ENCODE peak calls at places on chromosomes 13 and 19, in seven cellular contexts. C is stomach, H is PC-3, P is dorsolateral prefrontal cortex, T is WERI-Rb-1, Z is A673, X is lower lobe of right lung. N is an unnamed sample.
A peak's percentile ranks its signal among the peaks of the same experiment; 100 is the strongest.

GRCh38 chr19:17286263-17286662 is 4.6 kb downstream of the ANKLE1 start:
- DNase-seq in C (no peak), H (no peak), P (no peak), T (no peak), Z (no peak), X (no peak), N (no peak)

GRCh38 chr19:20078696-20079095 is 896 bp downstream of the ZNF90 start:
- DNase-seq in C (no peak), H (no peak), P (no peak), T (no peak), Z (no peak), X (peak; percentile 49), N (peak; percentile 36)

GRCh38 chr19:15631817-15632216 is 8.9 kb upstream of the CYP4F3 start:
- DNase-seq in C (no peak), H (peak; percentile 43), P (no peak), T (peak; percentile 35), Z (peak; percentile 54), X (no peak), N (peak; percentile 41)

GRCh38 chr13:27508802-27509201 is 58.4 kb upstream of the MTIF3 start:
- DNase-seq in C (no peak), H (no peak), P (no peak), T (no peak), Z (no peak), X (no peak), N (no peak)

GRCh38 chr13:97279913-97280312 is 57.8 kb downstream of the MBNL2 start:
- DNase-seq in C (no peak), H (peak; percentile 51), P (no peak), T (no peak), Z (peak; percentile 39), X (no peak), N (no peak)

GRCh38 chr19:48391100-48392005 is at the start of gene KDELR1:
- DNase-seq in C (peak; percentile 81), H (peak; percentile 64), P (peak; percentile 89), T (peak; percentile 69), Z (peak; percentile 79), X (peak; percentile 76), N (peak; percentile 80)

GRCh38 chr19:49244256-49244655 is 80.7 kb downstream of the SLC6A16 start:
- DNase-seq in C (no peak), H (no peak), P (no peak), T (no peak), Z (no peak), X (no peak), N (no peak)

GRCh38 chr13:32581177-32581786 is 5.0 kb upstream of the PDS5B start:
- DNase-seq in C (no peak), H (peak; percentile 44), P (no peak), T (no peak), Z (peak; percentile 54), X (no peak), N (no peak)

GRCh38 chr13:110593430-110594130 is 21.8 kb upstream of the NAXD start:
- DNase-seq in C (no peak), H (peak; percentile 72), P (no peak), T (peak; percentile 37), Z (peak; percentile 80), X (no peak), N (peak; percentile 36)

GRCh38 chr13:36872621-36873020 is 47.4 kb downstream of the SMAD9 start:
- DNase-seq in C (no peak), H (no peak), P (peak; percentile 74), T (no peak), Z (no peak), X (no peak), N (peak; percentile 64)

GRCh38 chr19:35056513-35057063 is 15.1 kb downstream of the HPN start:
- DNase-seq in C (no peak), H (no peak), P (no peak), T (peak; percentile 66), Z (no peak), X (peak; percentile 7), N (no peak)

GRCh38 chr13:41813426-41813825 is 147.5 kb downstream of the VWA8 start:
- DNase-seq in C (no peak), H (peak; percentile 53), P (no peak), T (no peak), Z (no peak), X (no peak), N (no peak)

GRCh38 chr13:27952931-27953670 is 16.0 kb downstream of the CDX2 start:
- DNase-seq in C (peak; percentile 85), H (no peak), P (no peak), T (no peak), Z (no peak), X (no peak), N (no peak)

DNA sequence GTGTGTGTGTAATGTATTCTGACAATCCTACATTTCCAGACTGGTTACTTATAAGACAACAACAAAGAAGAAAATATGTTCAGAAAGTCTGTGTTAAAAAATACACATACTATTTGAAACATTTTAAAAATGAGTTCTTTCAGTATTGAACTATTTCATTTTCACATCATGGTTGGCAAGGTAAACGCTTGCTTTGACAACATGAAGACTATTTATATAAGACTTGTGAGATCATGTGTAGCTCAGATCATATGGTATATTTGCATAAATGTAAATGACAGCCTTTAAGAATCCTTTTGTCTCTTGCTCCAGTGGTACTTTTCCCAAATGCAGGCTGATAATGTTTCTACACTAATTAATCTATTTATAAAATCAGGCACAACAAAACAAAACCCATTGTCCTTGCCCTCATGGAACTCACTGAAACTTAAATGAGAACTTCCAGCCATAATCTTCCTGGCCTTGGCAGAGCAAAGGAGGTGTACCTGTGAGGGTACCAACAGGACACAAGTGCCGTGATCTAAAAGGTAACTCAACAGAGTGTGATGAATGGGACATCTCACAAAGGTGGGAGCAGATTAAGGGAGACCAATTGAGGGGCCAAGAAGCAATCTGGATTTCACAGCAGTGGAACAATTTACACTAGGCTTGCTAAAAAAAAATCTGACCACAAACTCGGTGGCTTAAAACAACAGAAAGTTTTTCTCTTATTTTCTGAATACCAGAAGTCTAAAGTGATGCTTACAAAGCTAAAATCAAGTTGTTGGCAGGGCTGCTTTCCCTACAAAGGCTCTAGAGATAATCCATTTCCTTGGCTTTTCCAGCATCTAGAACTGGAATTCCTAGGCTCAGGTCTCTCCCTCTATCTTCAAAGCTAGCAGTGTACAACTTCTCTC is 348.9 kb downstream of the TBC1D4 start:
- DNase-seq in C (no peak), H (no peak), P (no peak), T (no peak), Z (no peak), X (no peak), N (no peak)
- H3K27me3 ChIP-seq in C (no peaks in the 10 kb centered on the region), H (no peaks in the 10 kb centered on the region), P (no peaks in the 10 kb centered on the region), T (no peaks in the 10 kb centered on the region), Z (no peaks in the 10 kb centered on the region), X (no peaks in the 10 kb centered on the region), N (no peaks in the 10 kb centered on the region)

DNA sequence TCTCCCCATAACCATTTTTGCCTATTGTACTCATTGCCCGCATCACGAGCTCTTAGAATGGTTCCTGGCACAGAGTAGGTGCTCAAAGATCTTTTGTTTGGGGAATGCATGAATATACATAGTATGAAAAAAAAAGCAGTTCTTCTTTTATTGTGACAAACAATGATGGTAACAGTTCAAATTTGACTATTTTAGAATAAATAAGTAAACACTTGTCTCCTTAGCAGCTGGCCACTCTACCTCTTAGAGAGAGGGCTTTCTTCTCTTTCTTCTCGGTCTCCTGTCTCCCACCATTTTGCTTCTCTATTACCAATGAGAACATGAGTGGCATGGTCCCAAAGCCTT is 652 bp upstream of the SLAIN1 start:
- DNase-seq in C (no peak), H (no peak), P (no peak), T (no peak), Z (no peak), X (no peak), N (no peak)
- H3K27me3 ChIP-seq in C (peaks cover 10% of the 10 kb centered on the region), H (peaks cover 30% of the 10 kb centered on the region), P (no peaks in the 10 kb centered on the region), T (no peaks in the 10 kb centered on the region), Z (no peaks in the 10 kb centered on the region), X (no peaks in the 10 kb centered on the region), N (peaks cover 51% of the 10 kb centered on the region)

GRCh38 chr19:1713170-1713569 is 40.1 kb upstream of the ONECUT3 start:
- DNase-seq in C (no peak), H (no peak), P (no peak), T (no peak), Z (no peak), X (no peak), N (no peak)
- H3K27me3 ChIP-seq in C (peaks cover 90% of the 10 kb centered on the region), H (no peaks in the 10 kb centered on the region), P (peaks cover 17% of the 10 kb centered on the region), T (no peaks in the 10 kb centered on the region), Z (peaks cover 34% of the 10 kb centered on the region), X (peaks cover 49% of the 10 kb centered on the region), N (peaks cover 61% of the 10 kb centered on the region)

DNA sequence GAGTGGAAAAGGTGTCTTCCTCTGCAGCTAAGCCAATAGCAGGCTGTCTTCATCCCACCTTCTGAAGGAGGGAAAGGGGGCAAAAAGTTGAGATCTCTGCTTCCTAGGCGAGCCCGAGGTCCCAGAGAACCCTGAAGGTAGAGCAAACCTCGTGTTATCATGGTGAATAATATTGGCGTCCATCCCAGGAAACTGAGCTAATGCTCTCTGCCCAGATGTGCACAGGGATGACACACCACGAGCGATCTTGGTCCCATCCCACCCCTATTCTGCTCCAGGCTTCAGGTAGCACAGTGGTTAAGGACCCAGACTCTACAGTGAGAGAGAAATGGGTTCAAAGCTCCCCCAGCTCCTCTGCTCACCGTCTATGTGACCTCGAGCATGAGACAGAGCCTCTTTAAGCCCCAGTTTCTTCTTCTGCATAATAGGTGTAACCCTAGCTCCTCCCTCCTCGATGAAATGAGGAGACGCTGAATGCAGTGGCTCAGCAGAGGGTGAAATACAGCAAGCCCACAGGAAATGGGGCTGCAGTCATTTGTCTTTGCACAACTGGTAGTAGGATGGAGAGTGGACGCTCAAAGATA is 9.9 kb upstream of the CEACAM20 start:
- DNase-seq in C (no peak), H (peak; percentile 18), P (no peak), T (no peak), Z (no peak), X (no peak), N (no peak)
- H3K27me3 ChIP-seq in C (peaks cover 5% of the 10 kb centered on the region), H (no peaks in the 10 kb centered on the region), P (no peaks in the 10 kb centered on the region), T (no peaks in the 10 kb centered on the region), Z (no peaks in the 10 kb centered on the region), X (no peaks in the 10 kb centered on the region), N (no peaks in the 10 kb centered on the region)

GRCh38 chr19:29532097-29532496 is 6.3 kb downstream of the VSTM2B start:
- DNase-seq in C (peak; percentile 0), H (no peak), P (peak; percentile 40), T (no peak), Z (no peak), X (no peak), N (no peak)

GRCh38 chr19:29530549-29531457 is 5.0 kb downstream of the VSTM2B start:
- DNase-seq in C (no peak), H (no peak), P (peak; percentile 39), T (no peak), Z (no peak), X (no peak), N (no peak)

GRCh38 chr19:29533578-29534544 is 8.1 kb downstream of the VSTM2B start:
- DNase-seq in C (peak; percentile 8), H (no peak), P (peak; percentile 37), T (no peak), Z (no peak), X (no peak), N (no peak)

GRCh38 chr19:29531458-29532025 is 5.7 kb downstream of the VSTM2B start:
- DNase-seq in C (no peak), H (no peak), P (peak; percentile 27), T (no peak), Z (no peak), X (no peak), N (no peak)

DNA sequence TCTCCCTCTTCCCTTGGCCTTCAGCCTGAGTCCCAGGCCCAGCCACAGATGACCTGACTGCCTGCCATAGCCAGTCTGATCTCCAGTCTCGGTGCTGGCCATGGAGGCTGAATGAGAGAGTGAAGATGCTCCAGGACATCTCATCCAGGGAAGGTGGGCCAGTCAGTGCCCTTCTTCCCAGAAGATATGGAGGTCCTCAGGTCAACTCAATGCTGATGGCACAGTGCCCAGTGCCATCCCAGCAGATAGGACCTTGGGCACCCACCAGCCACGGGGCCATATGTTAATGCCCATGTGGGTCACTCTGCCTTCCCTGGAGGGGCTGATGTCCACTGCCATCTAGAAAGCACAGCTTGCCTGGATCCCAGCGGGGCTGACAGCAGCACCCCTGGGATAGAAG is 7.2 kb downstream of the VSTM2B start:
- DNase-seq in C (peak; percentile 14), H (no peak), P (peak; percentile 28), T (no peak), Z (no peak), X (no peak), N (no peak)
- H3K27me3 ChIP-seq in C (peaks cover 80% of the 10 kb centered on the region), H (peaks cover 8% of the 10 kb centered on the region), P (no peaks in the 10 kb centered on the region), T (peaks cover 93% of the 10 kb centered on the region), Z (peaks cover 49% of the 10 kb centered on the region), X (peaks cover 67% of the 10 kb centered on the region), N (peaks cover 23% of the 10 kb centered on the region)